ENCODE peak calls at places on chromosomes 16 and 17, in eight cellular contexts. One of them, this sample, is unnamed.

GRCh38 chr16:30557397-30557949 is 701 bp downstream of the ZNF764 start:
- DNase-seq in A549: no peak
- DNase-seq in heart left ventricle: no peak
- DNase-seq in fibroblast of lung: peak; percentile 5
- DNase-seq in tibial nerve: no peak
- DNase-seq in lower lobe of right lung: no peak
- DNase-seq in CD4-positive, alpha-beta T cell: no peak
- DNase-seq in left ventricle myocardium inferior: no peak
- DNase-seq in this sample: no peak

GRCh38 chr17:74865504-74866197 is 6.0 kb upstream of the GRIN2C start:
- DNase-seq in A549: no peak
- DNase-seq in heart left ventricle: no peak
- DNase-seq in fibroblast of lung: no peak
- DNase-seq in tibial nerve: no peak
- DNase-seq in lower lobe of right lung: peak; percentile 44
- DNase-seq in CD4-positive, alpha-beta T cell: no peak
- DNase-seq in left ventricle myocardium inferior: no peak
- DNase-seq in this sample: peak; percentile 23

GRCh38 chr17:16922386-16923096 is 49.4 kb downstream of the TNFRSF13B start:
- DNase-seq in A549: peak; percentile 47
- DNase-seq in heart left ventricle: no peak
- DNase-seq in fibroblast of lung: no peak
- DNase-seq in tibial nerve: peak; percentile 7
- DNase-seq in lower lobe of right lung: no peak
- DNase-seq in CD4-positive, alpha-beta T cell: no peak
- DNase-seq in left ventricle myocardium inferior: no peak
- DNase-seq in this sample: no peak

GRCh38 chr17:7314719-7315569 is at the start of gene GPS2:
- DNase-seq in A549: peak; percentile 93
- DNase-seq in heart left ventricle: peak; percentile 94
- DNase-seq in fibroblast of lung: peak; percentile 80
- DNase-seq in tibial nerve: peak; percentile 88
- DNase-seq in lower lobe of right lung: peak; percentile 96
- DNase-seq in CD4-positive, alpha-beta T cell: peak; percentile 88
- DNase-seq in left ventricle myocardium inferior: peak; percentile 94
- DNase-seq in this sample: peak; percentile 94

GRCh38 chr17:75001915-75002843 is 10.3 kb upstream of the MRPL58 start:
- DNase-seq in A549: no peak
- DNase-seq in heart left ventricle: no peak
- DNase-seq in fibroblast of lung: no peak
- DNase-seq in tibial nerve: no peak
- DNase-seq in lower lobe of right lung: no peak
- DNase-seq in CD4-positive, alpha-beta T cell: no peak
- DNase-seq in left ventricle myocardium inferior: no peak
- DNase-seq in this sample: no peak

GRCh38 chr17:20214807-20215206 is 205.6 kb downstream of the SPECC1 start:
- DNase-seq in A549: no peak
- DNase-seq in heart left ventricle: no peak
- DNase-seq in fibroblast of lung: no peak
- DNase-seq in tibial nerve: no peak
- DNase-seq in lower lobe of right lung: no peak
- DNase-seq in CD4-positive, alpha-beta T cell: no peak
- DNase-seq in left ventricle myocardium inferior: no peak
- DNase-seq in this sample: no peak

GRCh38 chr16:74469946-74470478 is 48.7 kb upstream of the CLEC18B start:
- DNase-seq in A549: no peak
- DNase-seq in heart left ventricle: no peak
- DNase-seq in fibroblast of lung: no peak
- DNase-seq in tibial nerve: no peak
- DNase-seq in lower lobe of right lung: no peak
- DNase-seq in CD4-positive, alpha-beta T cell: no peak
- DNase-seq in left ventricle myocardium inferior: no peak
- DNase-seq in this sample: no peak

GRCh38 chr16:75264999-75265910 is 13.8 kb upstream of the BCAR1 start:
- DNase-seq in A549: no peak
- DNase-seq in heart left ventricle: peak; percentile 66
- DNase-seq in fibroblast of lung: no peak
- DNase-seq in tibial nerve: no peak
- DNase-seq in lower lobe of right lung: peak; percentile 63
- DNase-seq in CD4-positive, alpha-beta T cell: no peak
- DNase-seq in left ventricle myocardium inferior: no peak
- DNase-seq in this sample: no peak

GRCh38 chr16:88453621-88454314 is 688 bp downstream of the ZFPM1 start:
- DNase-seq in A549: no peak
- DNase-seq in heart left ventricle: no peak
- DNase-seq in fibroblast of lung: no peak
- DNase-seq in tibial nerve: no peak
- DNase-seq in lower lobe of right lung: no peak
- DNase-seq in CD4-positive, alpha-beta T cell: no peak
- DNase-seq in left ventricle myocardium inferior: no peak
- DNase-seq in this sample: peak; percentile 38

GRCh38 chr16:17578921-17579876 is 108.4 kb upstream of the XYLT1 start:
- DNase-seq in A549: peak; percentile 50
- DNase-seq in heart left ventricle: peak; percentile 40
- DNase-seq in fibroblast of lung: peak; percentile 83
- DNase-seq in tibial nerve: peak; percentile 43
- DNase-seq in lower lobe of right lung: no peak
- DNase-seq in CD4-positive, alpha-beta T cell: peak; percentile 38
- DNase-seq in left ventricle myocardium inferior: no peak
- DNase-seq in this sample: peak; percentile 56

GRCh38 chr17:14303343-14304221 is 2.7 kb downstream of the HS3ST3B1 start:
- DNase-seq in A549: no peak
- DNase-seq in heart left ventricle: no peak
- DNase-seq in fibroblast of lung: peak; percentile 22
- DNase-seq in tibial nerve: no peak
- DNase-seq in lower lobe of right lung: no peak
- DNase-seq in CD4-positive, alpha-beta T cell: peak; percentile 16
- DNase-seq in left ventricle myocardium inferior: no peak
- DNase-seq in this sample: no peak

GRCh38 chr17:57665696-57666095 is 79.4 kb downstream of the CCDC182 start:
- DNase-seq in A549: no peak
- DNase-seq in heart left ventricle: no peak
- DNase-seq in fibroblast of lung: no peak
- DNase-seq in tibial nerve: no peak
- DNase-seq in lower lobe of right lung: no peak
- DNase-seq in CD4-positive, alpha-beta T cell: no peak
- DNase-seq in left ventricle myocardium inferior: no peak
- DNase-seq in this sample: no peak
- H3K9me3 ChIP-seq in A549: no peaks in the 10 kb centered on the region
- H3K9me3 ChIP-seq in heart left ventricle: no peaks in the 10 kb centered on the region
- H3K9me3 ChIP-seq in fibroblast of lung: no peaks in the 10 kb centered on the region
- H3K9me3 ChIP-seq in tibial nerve: no peaks in the 10 kb centered on the region
- H3K9me3 ChIP-seq in lower lobe of right lung: no peaks in the 10 kb centered on the region
- H3K9me3 ChIP-seq in CD4-positive, alpha-beta T cell: no peaks in the 10 kb centered on the region
- H3K9me3 ChIP-seq in left ventricle myocardium inferior: no peaks in the 10 kb centered on the region
- H3K9me3 ChIP-seq in this sample: no peaks in the 10 kb centered on the region

DNA sequence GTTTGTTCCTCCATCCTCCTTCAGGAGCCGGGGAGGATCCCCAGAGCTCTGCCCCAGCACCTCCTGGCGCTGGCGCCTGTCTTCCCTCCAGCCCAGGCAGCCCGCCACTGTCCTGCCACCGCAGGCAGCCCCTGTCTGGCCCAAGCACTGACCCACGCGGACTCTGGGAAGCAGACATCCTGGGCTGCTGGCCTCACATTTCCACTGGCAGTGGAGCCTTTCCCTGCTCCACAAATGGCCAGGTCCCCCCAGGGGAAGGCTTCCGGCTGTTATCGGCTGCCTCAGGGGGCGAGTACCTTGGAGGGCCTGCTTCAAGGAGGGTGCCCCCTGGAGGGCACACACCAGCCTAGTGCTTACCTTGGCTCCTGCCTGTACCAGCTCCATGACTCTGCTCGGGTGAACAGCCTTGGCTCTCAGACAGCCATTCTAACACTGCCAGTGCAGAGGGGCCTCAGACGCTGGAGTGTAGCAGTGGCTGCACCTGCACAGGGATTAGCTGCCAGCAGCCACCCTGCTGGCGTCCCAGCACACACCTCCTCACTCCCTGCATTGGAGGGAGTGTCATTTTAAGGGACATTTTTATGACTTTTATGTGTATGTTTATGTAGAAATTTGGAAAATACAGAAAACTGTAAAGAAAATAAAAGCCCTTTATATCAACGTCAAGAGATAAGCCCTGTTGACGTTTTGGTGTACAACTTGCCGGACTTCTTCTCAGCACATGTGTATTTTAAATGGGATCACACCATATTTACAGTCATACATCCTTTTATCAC is 21.0 kb downstream of the ACE start:
- DNase-seq in A549: peak; percentile 45
- DNase-seq in heart left ventricle: no peak
- DNase-seq in fibroblast of lung: no peak
- DNase-seq in tibial nerve: no peak
- DNase-seq in lower lobe of right lung: no peak
- DNase-seq in CD4-positive, alpha-beta T cell: no peak
- DNase-seq in left ventricle myocardium inferior: no peak
- DNase-seq in this sample: peak; percentile 26
- TF ChIP-seq CTCF in A549: peak; percentile 16
- TF ChIP-seq CTCF in heart left ventricle: no peak
- TF ChIP-seq CTCF in fibroblast of lung: no peak
- TF ChIP-seq CTCF in tibial nerve: no peak
- TF ChIP-seq CTCF in lower lobe of right lung: peak; percentile 28
- TF ChIP-seq CTCF in CD4-positive, alpha-beta T cell: no peak
- TF ChIP-seq CTCF in left ventricle myocardium inferior: peak; percentile 17
- TF ChIP-seq CTCF in this sample: peak; percentile 31

GRCh38 chr17:42608692-42609181 is 437 bp downstream of the RETREG3 start:
- DNase-seq in A549: no peak
- DNase-seq in heart left ventricle: no peak
- DNase-seq in fibroblast of lung: no peak
- DNase-seq in tibial nerve: no peak
- DNase-seq in lower lobe of right lung: peak; percentile 55
- DNase-seq in CD4-positive, alpha-beta T cell: peak; percentile 9
- DNase-seq in left ventricle myocardium inferior: peak; percentile 20
- DNase-seq in this sample: no peak
- H3K27ac ChIP-seq in A549: peak overlapping the region; percentile 79
- H3K27ac ChIP-seq in heart left ventricle: peak overlapping the region; percentile 95
- H3K27ac ChIP-seq in fibroblast of lung: peak overlapping the region; percentile 73
- H3K27ac ChIP-seq in tibial nerve: peak overlapping the region; percentile 97
- H3K27ac ChIP-seq in lower lobe of right lung: peak overlapping the region; percentile 96
- H3K27ac ChIP-seq in CD4-positive, alpha-beta T cell: peak overlapping the region; percentile 92
- H3K27ac ChIP-seq in left ventricle myocardium inferior: peak overlapping the region; percentile 97
- H3K27ac ChIP-seq in this sample: peak overlapping the region; percentile 84

GRCh38 chr16:86910146-86910805 is 331.9 kb downstream of the FOXL1 start:
- DNase-seq in A549: no peak
- DNase-seq in heart left ventricle: no peak
- DNase-seq in fibroblast of lung: no peak
- DNase-seq in tibial nerve: no peak
- DNase-seq in lower lobe of right lung: no peak
- DNase-seq in CD4-positive, alpha-beta T cell: no peak
- DNase-seq in left ventricle myocardium inferior: no peak
- DNase-seq in this sample: peak; percentile 80
- H3K9me3 ChIP-seq in A549: no peaks in the 10 kb centered on the region
- H3K9me3 ChIP-seq in heart left ventricle: no peaks in the 10 kb centered on the region
- H3K9me3 ChIP-seq in fibroblast of lung: no peaks in the 10 kb centered on the region
- H3K9me3 ChIP-seq in tibial nerve: no peaks in the 10 kb centered on the region
- H3K9me3 ChIP-seq in lower lobe of right lung: no peaks in the 10 kb centered on the region
- H3K9me3 ChIP-seq in CD4-positive, alpha-beta T cell: no peaks in the 10 kb centered on the region
- H3K9me3 ChIP-seq in left ventricle myocardium inferior: no peaks in the 10 kb centered on the region
- H3K9me3 ChIP-seq in this sample: no peaks in the 10 kb centered on the region

GRCh38 chr16:89575247-89576172 is at the start of gene CPNE7:
- DNase-seq in A549: peak; percentile 32
- DNase-seq in heart left ventricle: no peak
- DNase-seq in fibroblast of lung: no peak
- DNase-seq in tibial nerve: no peak
- DNase-seq in lower lobe of right lung: no peak
- DNase-seq in CD4-positive, alpha-beta T cell: no peak
- DNase-seq in left ventricle myocardium inferior: no peak
- DNase-seq in this sample: peak; percentile 60

GRCh38 chr16:89576173-89577054 is 856 bp downstream of the CPNE7 start:
- DNase-seq in A549: no peak
- DNase-seq in heart left ventricle: no peak
- DNase-seq in fibroblast of lung: no peak
- DNase-seq in tibial nerve: no peak
- DNase-seq in lower lobe of right lung: no peak
- DNase-seq in CD4-positive, alpha-beta T cell: no peak
- DNase-seq in left ventricle myocardium inferior: no peak
- DNase-seq in this sample: no peak

GRCh38 chr16:89572478-89573205 is 2.9 kb upstream of the CPNE7 start:
- DNase-seq in A549: no peak
- DNase-seq in heart left ventricle: no peak
- DNase-seq in fibroblast of lung: no peak
- DNase-seq in tibial nerve: no peak
- DNase-seq in lower lobe of right lung: no peak
- DNase-seq in CD4-positive, alpha-beta T cell: no peak
- DNase-seq in left ventricle myocardium inferior: no peak
- DNase-seq in this sample: no peak

GRCh38 chr16:89573826-89574680 is 1.5 kb upstream of the CPNE7 start:
- DNase-seq in A549: no peak
- DNase-seq in heart left ventricle: no peak
- DNase-seq in fibroblast of lung: no peak
- DNase-seq in tibial nerve: no peak
- DNase-seq in lower lobe of right lung: no peak
- DNase-seq in CD4-positive, alpha-beta T cell: no peak
- DNase-seq in left ventricle myocardium inferior: no peak
- DNase-seq in this sample: no peak

GRCh38 chr16:89574681-89575246 is 794 bp upstream of the CPNE7 start:
- DNase-seq in A549: peak; percentile 84
- DNase-seq in heart left ventricle: no peak
- DNase-seq in fibroblast of lung: peak; percentile 75
- DNase-seq in tibial nerve: no peak
- DNase-seq in lower lobe of right lung: peak; percentile 67
- DNase-seq in CD4-positive, alpha-beta T cell: peak; percentile 46
- DNase-seq in left ventricle myocardium inferior: peak; percentile 32
- DNase-seq in this sample: peak; percentile 87
- TF ChIP-seq CTCF in A549: peak; percentile 90
- TF ChIP-seq CTCF in heart left ventricle: peak; percentile 70
- TF ChIP-seq CTCF in fibroblast of lung: peak; percentile 74
- TF ChIP-seq CTCF in tibial nerve: peak; percentile 60
- TF ChIP-seq CTCF in lower lobe of right lung: peak; percentile 76
- TF ChIP-seq CTCF in CD4-positive, alpha-beta T cell: peak; percentile 34
- TF ChIP-seq CTCF in left ventricle myocardium inferior: peak; percentile 70
- TF ChIP-seq CTCF in this sample: peak; percentile 61

GRCh38 chr16:28085376-28086171 is 22.1 kb upstream of the GSG1L start:
- DNase-seq in A549: no peak
- DNase-seq in heart left ventricle: no peak
- DNase-seq in fibroblast of lung: no peak
- DNase-seq in tibial nerve: no peak
- DNase-seq in lower lobe of right lung: no peak
- DNase-seq in CD4-positive, alpha-beta T cell: no peak
- DNase-seq in left ventricle myocardium inferior: no peak
- DNase-seq in this sample: no peak

GRCh38 chr16:28084209-28084608 is 20.7 kb upstream of the GSG1L start:
- DNase-seq in A549: no peak
- DNase-seq in heart left ventricle: no peak
- DNase-seq in fibroblast of lung: no peak
- DNase-seq in tibial nerve: no peak
- DNase-seq in lower lobe of right lung: no peak
- DNase-seq in CD4-positive, alpha-beta T cell: no peak
- DNase-seq in left ventricle myocardium inferior: no peak
- DNase-seq in this sample: no peak

GRCh38 chr16:28081391-28081790 is 17.9 kb upstream of the GSG1L start:
- DNase-seq in A549: no peak
- DNase-seq in heart left ventricle: no peak
- DNase-seq in fibroblast of lung: no peak
- DNase-seq in tibial nerve: no peak
- DNase-seq in lower lobe of right lung: no peak
- DNase-seq in CD4-positive, alpha-beta T cell: no peak
- DNase-seq in left ventricle myocardium inferior: no peak
- DNase-seq in this sample: no peak

GRCh38 chr16:28086496-28087139 is 23.1 kb upstream of the GSG1L start:
- DNase-seq in A549: no peak
- DNase-seq in heart left ventricle: no peak
- DNase-seq in fibroblast of lung: no peak
- DNase-seq in tibial nerve: no peak
- DNase-seq in lower lobe of right lung: no peak
- DNase-seq in CD4-positive, alpha-beta T cell: no peak
- DNase-seq in left ventricle myocardium inferior: no peak
- DNase-seq in this sample: no peak

GRCh38 chr16:28082624-28083023 is 19.1 kb upstream of the GSG1L start:
- DNase-seq in A549: no peak
- DNase-seq in heart left ventricle: no peak
- DNase-seq in fibroblast of lung: no peak
- DNase-seq in tibial nerve: no peak
- DNase-seq in lower lobe of right lung: no peak
- DNase-seq in CD4-positive, alpha-beta T cell: no peak
- DNase-seq in left ventricle myocardium inferior: no peak
- DNase-seq in this sample: no peak
- H3K27ac ChIP-seq in A549: no peak overlapping the region
- H3K27ac ChIP-seq in heart left ventricle: no peak overlapping the region
- H3K27ac ChIP-seq in fibroblast of lung: no peak overlapping the region
- H3K27ac ChIP-seq in tibial nerve: peak overlapping the region; percentile 72
- H3K27ac ChIP-seq in lower lobe of right lung: no peak overlapping the region
- H3K27ac ChIP-seq in CD4-positive, alpha-beta T cell: no peak overlapping the region
- H3K27ac ChIP-seq in left ventricle myocardium inferior: no peak overlapping the region
- H3K27ac ChIP-seq in this sample: no peak overlapping the region

This sample was measured in A673.